ENCODE peak calls at places on chromosomes 4 and X, in seven cellular contexts. L, G, C, X, Y, Q and N are unnamed samples.

GRCh38 chr4:82948647-82949204 is 48.2 kb downstream of the THAP9 start:
- DNase-seq in L (no peak), G (no peak), C (no peak), X (no peak), Y (no peak), Q (no peak), N (no peak)

GRCh38 chr4:69322055-69322454 is 41.8 kb downstream of the UGT2B28 start:
- DNase-seq in G (no peak), Y (no peak), Q (no peak), L (no peak), X (no peak), C (no peak), N (no peak)

GRCh38 chrX:109281478-109282275 is 200.2 kb downstream of the GUCY2F start:
- DNase-seq in G (no peak), L (no peak), X (no peak), C (no peak), Q (no peak), Y (peak; percentile 65), N (peak; percentile 8)

GRCh38 chr4:93384897-93385296 is 443.7 kb upstream of the ATOH1 start:
- DNase-seq in X (no peak), L (no peak), G (no peak), Q (no peak), Y (no peak), C (no peak), N (no peak)

GRCh38 chrX:129934461-129934860 is 28.5 kb downstream of the UTP14A start:
- DNase-seq in Y (no peak), X (no peak), L (no peak), Q (no peak), G (no peak), C (no peak), N (no peak)

GRCh38 chrX:51893931-51894696 is 691 bp downstream of the MAGED1 start:
- DNase-seq in L (no peak), C (peak; percentile 63), Y (peak; percentile 62), X (peak; percentile 56), Q (no peak), G (no peak), N (peak; percentile 49)

GRCh38 chrX:78658851-78659744 is at the start of gene RTL3:
- DNase-seq in Y (no peak), L (no peak), G (no peak), Q (no peak), C (no peak), X (no peak), N (no peak)

GRCh38 chrX:121802881-121803412 is 755.5 kb downstream of the GLUD2 start:
- DNase-seq in X (no peak), C (no peak), Q (no peak), G (no peak), L (no peak), Y (no peak), N (no peak)

GRCh38 chrX:112058766-112059165 is 23.8 kb downstream of the TRPC5 start:
- DNase-seq in Q (no peak), G (no peak), C (no peak), L (no peak), Y (no peak), X (no peak), N (no peak)

GRCh38 chrX:105460366-105460765 is 239.9 kb upstream of the TEX13A start:
- DNase-seq in Q (no peak), L (no peak), X (no peak), Y (no peak), G (no peak), C (no peak), N (no peak)

GRCh38 chr4:110195561-110196205 is 2.7 kb downstream of the ELOVL6 start:
- DNase-seq in G (no peak), L (no peak), Q (no peak), Y (peak; percentile 13), X (no peak), C (no peak), N (no peak)

GRCh38 chr4:184514121-184514988 is 40.0 kb upstream of the IRF2 start:
- DNase-seq in L (no peak), C (no peak), X (peak; percentile 70), Y (peak; percentile 26), G (no peak), Q (peak; percentile 64), N (no peak)

GRCh38 chrX:117851025-117851424 is 265.6 kb downstream of the KLHL13 start:
- DNase-seq in L (no peak), Q (no peak), G (no peak), X (no peak), C (no peak), Y (no peak), N (no peak)

GRCh38 chrX:97027384-97027922 is 143.7 kb downstream of the RPA4 start:
- DNase-seq in C (no peak), L (no peak), Y (peak; percentile 5), X (no peak), Q (no peak), G (no peak), N (peak; percentile 11)

DNA sequence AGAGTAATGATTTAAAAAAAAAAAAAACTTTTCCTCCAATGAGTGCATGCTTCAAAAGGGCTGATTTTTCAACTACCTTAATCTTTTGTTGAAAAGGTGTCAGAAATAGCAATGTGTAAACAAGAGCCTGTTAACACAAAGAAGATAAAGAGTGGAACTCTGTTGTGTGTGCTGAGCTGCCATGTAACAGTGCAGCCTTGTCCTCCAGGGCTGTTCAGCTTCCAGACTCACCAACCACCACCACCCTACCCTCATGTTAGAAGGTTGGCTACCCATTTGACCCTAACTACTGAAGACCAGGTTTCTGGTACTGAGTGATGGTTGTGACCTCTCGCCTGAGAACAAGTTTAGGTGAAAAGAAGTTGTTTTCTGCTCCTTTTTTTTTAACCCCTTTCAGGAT is 222.8 kb upstream of the TEX13C start:
- DNase-seq in Y (no peak), L (no peak), Q (no peak), G (no peak), X (no peak), C (no peak), N (no peak)
- H3K36me3 ChIP-seq in Y (no peaks in the 10 kb centered on the region), L (no peaks in the 10 kb centered on the region), Q (no peaks in the 10 kb centered on the region), G (no peaks in the 10 kb centered on the region), X (no peaks in the 10 kb centered on the region), C (no peaks in the 10 kb centered on the region), N (no peaks in the 10 kb centered on the region)

GRCh38 chrX:47200385-47201150 is 6.9 kb downstream of the UBA1 start:
- DNase-seq in X (no peak), Y (peak; percentile 65), G (peak; percentile 31), Q (no peak), C (no peak), L (no peak), N (no peak)
- H3K36me3 ChIP-seq in X (peaks cover 51% of the 10 kb centered on the region), Y (peaks cover 21% of the 10 kb centered on the region), G (peaks cover 71% of the 10 kb centered on the region), Q (peaks cover 81% of the 10 kb centered on the region), C (peaks cover 77% of the 10 kb centered on the region), L (peaks cover 17% of the 10 kb centered on the region), N (peaks cover 77% of the 10 kb centered on the region)

GRCh38 chrX:154349979-154350378 is 24.5 kb downstream of the FLNA start:
- DNase-seq in G (no peak), C (no peak), Y (peak; percentile 2), L (no peak), Q (no peak), X (no peak), N (peak; percentile 51)
- H3K36me3 ChIP-seq in G (peaks cover 69% of the 10 kb centered on the region), C (peaks cover 69% of the 10 kb centered on the region), Y (peaks cover 18% of the 10 kb centered on the region), L (peaks cover 8% of the 10 kb centered on the region), Q (peaks cover 71% of the 10 kb centered on the region), X (peaks cover 59% of the 10 kb centered on the region), N (peaks cover 30% of the 10 kb centered on the region)

GRCh38 chr4:16169491-16169890 is 56.8 kb downstream of the TAPT1 start:
- DNase-seq in X (no peak), G (no peak), Y (no peak), C (no peak), Q (no peak), L (no peak), N (no peak)
- H3K36me3 ChIP-seq in X (peaks cover 96% of the 10 kb centered on the region), G (peaks cover 90% of the 10 kb centered on the region), Y (no peaks in the 10 kb centered on the region), C (peaks cover 73% of the 10 kb centered on the region), Q (no peaks in the 10 kb centered on the region), L (peaks cover 6% of the 10 kb centered on the region), N (peaks cover 3% of the 10 kb centered on the region)

GRCh38 chr4:129129143-129129542 is 33.2 kb downstream of the C4orf33 start:
- DNase-seq in C (no peak), Q (no peak), L (no peak), X (no peak), Y (no peak), G (no peak), N (no peak)
- H3K36me3 ChIP-seq in C (no peaks in the 10 kb centered on the region), Q (no peaks in the 10 kb centered on the region), L (no peaks in the 10 kb centered on the region), X (no peaks in the 10 kb centered on the region), Y (no peaks in the 10 kb centered on the region), G (no peaks in the 10 kb centered on the region), N (no peaks in the 10 kb centered on the region)

GRCh38 chr4:145102619-145103018 is 4.5 kb downstream of the ABCE1 start:
- DNase-seq in Q (no peak), C (no peak), G (no peak), Y (peak; percentile 21), X (no peak), L (no peak), N (no peak)
- H3K36me3 ChIP-seq in Q (peaks cover 53% of the 10 kb centered on the region), C (peaks cover 28% of the 10 kb centered on the region), G (peaks cover 32% of the 10 kb centered on the region), Y (no peaks in the 10 kb centered on the region), X (peaks cover 35% of the 10 kb centered on the region), L (peaks cover 22% of the 10 kb centered on the region), N (peaks cover 11% of the 10 kb centered on the region)

DNA sequence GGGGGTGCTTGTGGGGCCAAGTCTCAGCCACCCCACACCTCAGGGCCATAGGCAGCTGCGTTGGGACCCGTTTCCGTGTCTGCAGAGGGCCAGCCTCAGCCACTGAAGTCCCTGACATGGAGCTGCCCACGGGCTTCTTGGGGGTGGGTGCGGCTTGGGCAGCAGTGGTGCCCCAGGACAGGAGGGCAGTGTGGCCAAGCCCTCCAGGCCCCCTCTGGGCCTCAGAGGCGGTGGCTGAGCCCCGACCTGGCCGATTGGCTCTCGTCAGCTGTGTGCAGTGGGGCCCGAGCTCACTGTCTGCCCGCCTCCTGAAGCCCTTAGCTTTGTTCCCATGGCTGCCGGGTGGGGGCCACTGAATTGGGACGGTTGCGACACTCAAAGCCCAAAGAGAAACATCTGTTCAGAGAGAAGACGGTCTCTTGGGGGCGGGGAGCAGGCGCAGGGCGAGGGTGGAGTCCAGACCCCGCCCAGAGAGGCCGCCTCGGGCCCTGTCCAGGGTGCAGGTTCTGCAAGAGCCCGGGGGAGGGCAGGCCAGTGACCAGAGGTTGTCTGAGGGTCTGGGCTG is 9.1 kb downstream of the FGFR3 start:
- DNase-seq in X (no peak), Q (no peak), L (no peak), G (no peak), C (no peak), Y (no peak), N (no peak)
- H3K36me3 ChIP-seq in X (peaks cover 3% of the 10 kb centered on the region), Q (no peaks in the 10 kb centered on the region), L (no peaks in the 10 kb centered on the region), G (peaks cover 11% of the 10 kb centered on the region), C (no peaks in the 10 kb centered on the region), Y (peaks cover 5% of the 10 kb centered on the region), N (no peaks in the 10 kb centered on the region)

GRCh38 chr4:122830392-122831095 is 3.9 kb downstream of the FGF2 start:
- DNase-seq in L (no peak), X (no peak), G (no peak), C (no peak), Y (no peak), Q (no peak), N (no peak)

GRCh38 chr4:122826000-122826595 is 533 bp upstream of the FGF2 start:
- DNase-seq in X (no peak), L (no peak), Y (no peak), C (no peak), Q (no peak), G (no peak), N (peak; percentile 29)

GRCh38 chr4:122826596-122827257 is at the start of gene FGF2:
- DNase-seq in Y (peak; percentile 70), Q (peak; percentile 84), L (peak; percentile 7), C (peak; percentile 85), X (peak; percentile 69), G (peak; percentile 54), N (peak; percentile 91)

GRCh38 chr4:122827258-122827887 is 742 bp downstream of the FGF2 start:
- DNase-seq in C (peak; percentile 75), Y (peak; percentile 62), Q (peak; percentile 61), X (peak; percentile 66), G (peak; percentile 16), L (peak; percentile 2), N (peak; percentile 67)

GRCh38 chr4:122827899-122828601 is 1.4 kb downstream of the FGF2 start:
- DNase-seq in G (peak; percentile 22), Q (no peak), L (peak; percentile 12), C (peak; percentile 69), Y (peak; percentile 84), X (no peak), N (peak; percentile 85)
- H3K36me3 ChIP-seq in G (no peaks in the 10 kb centered on the region), Q (peaks cover 37% of the 10 kb centered on the region), L (no peaks in the 10 kb centered on the region), C (no peaks in the 10 kb centered on the region), Y (no peaks in the 10 kb centered on the region), X (no peaks in the 10 kb centered on the region), N (peaks cover 6% of the 10 kb centered on the region)